ENCODE peak calls at places on chromosomes 2 and 18, in six cellular contexts. H is esophagus squamous epithelium, Q is upper lobe of right lung, V is heart right ventricle, Y is right atrium auricular region, X is adrenal gland. Z is an unnamed sample. For H3K4me1, the result is how much of the 10 kb centered on the place peaks cover.

GRCh38 chr2:127917916-127918315 is 32.2 kb upstream of the AMMECR1L start:
- DNase-seq in V (no peak), X (no peak), H (no peak), Y (no peak), Q (no peak), Z (no peak)

GRCh38 chr2:180208841-180209240 is 201.7 kb upstream of the CWC22 start:
- DNase-seq in Q (no peak), H (no peak), X (no peak), Y (no peak), V (no peak), Z (no peak)

GRCh38 chr2:210445116-210445707 is 31.3 kb downstream of the LANCL1 start:
- DNase-seq in V (no peak), H (no peak), X (no peak), Y (no peak), Q (no peak), Z (no peak)

GRCh38 chr2:136116813-136117390 is 1.0 kb downstream of the CXCR4 start:
- DNase-seq in X (no peak), Q (peak), Y (no peak), V (peak), H (no peak), Z (peak)

GRCh38 chr18:28115149-28115550 is 61.8 kb downstream of the CDH2 start:
- DNase-seq in Y (no peak), H (no peak), Q (no peak), X (no peak), V (no peak), Z (no peak)

GRCh38 chr18:34659579-34660517 is 50.2 kb upstream of the DTNA start:
- DNase-seq in Y (peak), X (peak), H (no peak), Q (peak), V (peak), Z (no peak)

GRCh38 chr2:130963058-130963848 is 126.5 kb downstream of the ARHGEF4 start:
- DNase-seq in X (no peak), H (no peak), Q (no peak), V (no peak), Y (no peak), Z (no peak)

GRCh38 chr2:8229546-8229986 is 452.3 kb upstream of the ID2 start:
- DNase-seq in Y (peak), V (peak), H (peak), X (peak), Q (no peak), Z (peak)

GRCh38 chr2:109662889-109663288 is 48.7 kb downstream of the SOWAHC start:
- DNase-seq in X (no peak), H (no peak), V (no peak), Q (no peak), Y (no peak), Z (no peak)

GRCh38 chr2:150878347-150878746 is 383.3 kb downstream of the RBM43 start:
- DNase-seq in Y (no peak), V (no peak), Q (no peak), H (no peak), X (no peak), Z (no peak)

GRCh38 chr18:25941556-25941955 is 148.9 kb downstream of the SS18 start:
- DNase-seq in V (no peak), X (no peak), Q (no peak), Y (no peak), H (no peak), Z (no peak)

GRCh38 chr2:43448011-43448821 is 147.6 kb downstream of the THADA start:
- DNase-seq in Y (no peak), V (no peak), Q (no peak), X (no peak), H (no peak), Z (no peak)

GRCh38 chr2:66446924-66447323 is 12.0 kb downstream of the MEIS1 start:
- DNase-seq in Q (no peak), V (no peak), X (no peak), H (no peak), Y (no peak), Z (no peak)

GRCh38 chr2:84959045-84959493 is 11.9 kb upstream of the KCMF1 start:
- DNase-seq in X (no peak), H (no peak), Q (no peak), Y (no peak), V (no peak), Z (no peak)

GRCh38 chr2:124921221-124921620 is 896.1 kb downstream of the CNTNAP5 start:
- DNase-seq in V (no peak), Y (no peak), H (no peak), Q (no peak), X (no peak), Z (no peak)

GRCh38 chr2:88170472-88170892 is 336 bp downstream of the THNSL2 start:
- DNase-seq in H (no peak), Y (no peak), X (no peak), Q (no peak), V (peak), Z (no peak)

DNA sequence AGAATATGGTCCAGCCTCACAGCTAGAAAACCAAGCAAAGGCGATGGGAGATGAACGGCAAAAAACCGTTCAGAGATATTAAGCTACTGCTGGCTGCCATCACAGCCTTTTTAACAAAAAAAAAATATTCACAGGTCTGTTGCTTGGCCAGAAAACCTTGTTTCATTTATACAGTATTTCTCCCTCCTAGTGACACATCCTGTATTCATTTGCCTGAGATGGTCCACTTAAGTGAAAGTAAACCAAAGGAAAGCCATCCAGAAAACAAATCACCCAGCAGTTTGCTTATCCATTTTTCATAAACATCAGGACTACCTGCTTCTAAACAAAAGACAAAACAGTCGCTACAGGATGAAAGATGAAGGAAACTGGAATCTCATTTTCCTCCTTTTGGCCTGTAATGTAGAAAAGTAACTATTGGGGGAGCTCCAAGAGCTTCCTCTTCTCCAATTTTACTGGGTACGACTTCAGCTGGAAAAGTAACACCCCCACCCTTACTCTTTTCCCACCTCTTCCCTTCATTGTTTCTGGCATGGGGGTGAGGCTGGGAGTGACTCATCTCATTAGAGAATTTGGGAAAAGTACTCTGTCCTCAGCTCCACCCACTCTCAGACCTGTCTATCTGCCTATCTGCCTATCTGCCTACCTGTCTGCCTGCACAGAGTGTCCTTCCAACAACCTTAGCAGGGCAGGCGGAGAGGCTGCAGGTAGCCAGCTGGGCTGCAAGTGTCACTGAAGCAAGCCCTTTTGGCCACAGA is 93.8 kb downstream of the EPHA4 start:
- DNase-seq in X (no peak), Q (no peak), V (no peak), Y (no peak), H (no peak), Z (no peak)
- TF ChIP-seq CTCF in X (no peak), Q (no peak), V (no peak), Y (no peak), H (no peak), Z (no peak)

DNA sequence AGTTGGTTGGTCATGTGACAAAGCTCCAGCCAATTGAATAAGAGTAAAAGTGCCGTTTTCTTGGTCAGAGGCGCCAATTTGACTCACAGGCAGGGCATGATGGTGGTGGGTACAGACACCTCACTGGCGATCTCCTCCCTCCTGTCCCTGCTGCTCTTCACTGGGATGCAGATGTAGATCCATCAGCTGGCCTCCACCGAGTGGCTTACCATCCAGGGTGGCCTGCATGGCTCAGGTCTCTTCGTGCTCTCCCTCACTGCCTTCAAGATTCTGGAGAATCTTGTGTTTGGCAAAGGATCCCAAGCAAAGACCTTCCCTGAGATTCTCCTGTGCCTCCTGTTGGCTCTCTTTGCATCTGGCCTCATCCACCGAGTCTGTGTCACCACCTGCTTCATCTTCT is 12.9 kb downstream of the SIX2 start:
- DNase-seq in Y (no peak), H (no peak), Q (no peak), V (no peak), X (no peak), Z (no peak)
- H3K4me1 ChIP-seq in Y (under half), H (under half), Q (under half), V (under half), X (under half), Z (under half)

GRCh38 chr2:10239561-10239967 is 63.1 kb upstream of the HPCAL1 start:
- DNase-seq in H (no peak), X (no peak), V (no peak), Q (peak), Y (no peak), Z (no peak)
- TF ChIP-seq CTCF in H (no peak), X (no peak), V (peak), Q (no peak), Y (no peak), Z (no peak)

GRCh38 chr2:62733546-62733945 is 28.0 kb downstream of the EHBP1 start:
- DNase-seq in V (no peak), Y (no peak), X (no peak), H (no peak), Q (no peak), Z (no peak)
- H3K4me1 ChIP-seq in V (under half), Y (under half), X (under half), H (under half), Q (under half), Z (under half)

DNA sequence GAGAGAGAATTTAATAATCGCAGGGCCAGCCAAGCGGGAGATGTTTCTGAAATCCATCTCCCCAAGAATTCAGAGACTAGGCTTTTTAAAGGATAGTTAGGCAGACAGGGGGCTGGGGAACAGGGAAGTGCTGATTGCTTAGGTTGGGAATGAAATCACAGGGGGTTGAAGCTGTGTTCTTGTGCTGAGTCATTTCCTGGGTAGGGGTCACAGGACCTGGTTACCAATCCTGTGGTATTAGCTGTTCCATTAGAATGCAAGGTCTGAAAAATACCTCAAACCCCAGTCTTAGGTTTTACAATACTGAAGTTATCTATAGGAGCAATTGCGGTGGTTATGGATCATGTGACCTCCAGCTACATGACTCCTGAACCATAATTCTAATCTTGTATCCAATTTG is 4.6 kb downstream of the SP140 start:
- DNase-seq in H (no peak), Y (no peak), X (no peak), Q (no peak), V (no peak), Z (no peak)
- TF ChIP-seq CTCF in H (no peak), Y (no peak), X (no peak), Q (no peak), V (no peak), Z (no peak)

GRCh38 chr2:177256026-177256425 is 8.5 kb downstream of the NFE2L2 start:
- DNase-seq in X (no peak), Y (no peak), H (no peak), V (no peak), Q (no peak), Z (no peak)
- H3K4me1 ChIP-seq in X (under half), Y (under half), H (half or more), V (half or more), Q (half or more), Z (half or more)

DNA sequence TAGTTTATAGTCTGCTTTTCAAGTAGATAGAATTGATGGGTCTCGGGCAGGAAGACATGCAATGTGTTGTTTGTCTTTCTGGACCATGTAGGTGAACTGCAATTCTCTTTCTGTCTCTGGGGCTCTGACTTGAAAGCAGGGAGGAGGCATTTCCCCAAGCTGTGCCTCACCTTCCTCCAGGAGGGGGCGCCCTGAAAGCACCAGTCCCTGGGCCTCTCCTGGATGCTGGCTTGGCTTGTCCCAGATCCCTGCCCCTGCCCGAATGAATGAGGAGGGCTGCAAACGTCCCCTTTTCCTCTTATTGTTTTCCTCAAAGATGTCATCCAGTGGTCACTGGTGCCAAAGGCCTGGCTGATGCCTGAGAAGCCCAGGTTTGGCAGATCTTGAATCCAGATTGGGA is 270.6 kb downstream of the CELF4 start:
- DNase-seq in V (no peak), H (no peak), Y (no peak), X (no peak), Q (no peak), Z (no peak)
- TF ChIP-seq CTCF in V (peak), H (no peak), Y (no peak), X (no peak), Q (no peak), Z (no peak)

Z was measured in CD8-positive, alpha-beta T cell.